ENCODE peak calls at places on chromosomes 13 and 19, in five cellular contexts. L is fibroblast of lung, W is tibial artery, N is left cardiac atrium, M is DMS153. S is an unnamed sample.

GRCh38 chr13:109273326-109273751 is 513.0 kb downstream of the IRS2 start:
- DNase-seq in L (peak), M (no peak), W (no peak), N (no peak), S (no peak)

GRCh38 chr13:27822258-27822872 is 30.1 kb downstream of the GSX1 start:
- DNase-seq in L (peak), M (no peak), N (no peak), W (no peak), S (no peak)

GRCh38 chr13:97030705-97031452 is 36.6 kb upstream of the OXGR1 start:
- DNase-seq in L (peak), M (peak), N (no peak), W (no peak), S (peak)

GRCh38 chr13:74210693-74211393 is 76.6 kb upstream of the KLF12 start:
- DNase-seq in L (peak), M (peak), N (peak), W (peak), S (no peak)

GRCh38 chr13:66558511-66558910 is 671.6 kb downstream of the PCDH9 start:
- DNase-seq in N (no peak), M (no peak), W (no peak), L (peak), S (no peak)

GRCh38 chr13:77916481-77916880 is 2.1 kb downstream of the EDNRB start:
- DNase-seq in M (no peak), L (no peak), N (no peak), W (no peak), S (no peak)

GRCh38 chr13:79735228-79735627 is 254.3 kb downstream of the NDFIP2 start:
- DNase-seq in L (peak), N (no peak), W (no peak), M (no peak), S (no peak)

GRCh38 chr13:67554746-67555452 is 324.8 kb upstream of the PCDH9 start:
- DNase-seq in W (no peak), N (no peak), M (no peak), L (peak), S (no peak)

GRCh38 chr19:38690832-38691231 is 43.4 kb downstream of the ACTN4 start:
- DNase-seq in N (no peak), L (no peak), M (no peak), W (no peak), S (no peak)

GRCh38 chr19:46009530-46010510 is 13.0 kb downstream of the PGLYRP1 start:
- DNase-seq in M (no peak), W (peak), N (peak), L (peak), S (peak)

GRCh38 chr19:55641376-55642152 is 762 bp downstream of the ZNF580 start:
- DNase-seq in N (no peak), W (peak), M (no peak), L (peak), S (peak)

GRCh38 chr19:17541184-17541759 is 14.2 kb upstream of the COLGALT1 start:
- DNase-seq in W (no peak), M (no peak), N (no peak), L (no peak), S (no peak)

GRCh38 chr13:49561064-49561410 is 24.3 kb downstream of the RCBTB1 start:
- DNase-seq in M (no peak), N (peak), L (no peak), W (no peak), S (no peak)

GRCh38 chr19:44356383-44357111 is at the start of gene ZNF112:
- DNase-seq in L (peak), M (peak), N (peak), W (peak), S (peak)

GRCh38 chr13:74136089-74136658 is 2.0 kb upstream of the KLF12 start:
- DNase-seq in N (peak), M (no peak), L (peak), W (peak), S (no peak)

GRCh38 chr19:2552859-2553258 is 76.9 kb downstream of the GADD45B start:
- DNase-seq in N (no peak), L (no peak), M (no peak), W (no peak), S (no peak)

GRCh38 chr19:40600086-40600917 is 867 bp upstream of the LTBP4 start:
- DNase-seq in W (peak), M (no peak), L (no peak), N (peak), S (no peak)

GRCh38 chr19:11421607-11422098 is 2.5 kb upstream of the RGL3 start:
- DNase-seq in M (peak), W (peak), N (peak), L (no peak), S (no peak)

GRCh38 chr19:58439576-58440554 is at the start of gene ZNF132:
- DNase-seq in N (peak), L (peak), W (peak), M (peak), S (peak)

GRCh38 chr19:10468133-10468532 is 35.0 kb downstream of the KEAP1 start:
- DNase-seq in L (no peak), W (no peak), M (no peak), N (no peak), S (no peak)

GRCh38 chr19:51571599-51571998 is 516 bp downstream of the ZNF175 start:
- DNase-seq in L (no peak), N (no peak), W (no peak), M (no peak), S (no peak)

GRCh38 chr13:49865174-49865573 is 71.0 kb downstream of the SPRYD7 start:
- DNase-seq in M (no peak), N (no peak), W (no peak), L (no peak), S (no peak)

GRCh38 chr13:77925616-77926015 is 7.0 kb upstream of the EDNRB start:
- DNase-seq in L (no peak), W (no peak), M (no peak), N (no peak), S (no peak)

GRCh38 chr19:5903054-5903501 is 512 bp downstream of the NDUFA11 start:
- DNase-seq in N (no peak), W (no peak), M (no peak), L (peak), S (no peak)

GRCh38 chr19:46571495-46571894 is 29.6 kb upstream of the CALM3 start:
- DNase-seq in N (no peak), W (no peak), L (no peak), M (no peak), S (peak)

GRCh38 chr19:55069137-55069858 is 6.3 kb upstream of the RDH13 start:
- DNase-seq in L (peak), M (peak), N (peak), W (no peak), S (no peak)

GRCh38 chr19:8194528-8195275 is 14.5 kb upstream of the CERS4 start:
- DNase-seq in W (no peak), N (no peak), L (no peak), M (no peak), S (no peak)

GRCh38 chr19:11737964-11738745 is 591 bp downstream of the ZNF823 start:
- DNase-seq in L (peak), N (peak), W (peak), M (no peak), S (peak)

GRCh38 chr19:4413588-4413987 is 11.1 kb downstream of the CHAF1A start:
- DNase-seq in W (no peak), N (no peak), M (no peak), L (no peak), S (no peak)

GRCh38 chr13:29935309-29935981 is 85.0 kb upstream of the UBL3 start:
- DNase-seq in M (peak), L (no peak), W (no peak), N (no peak), S (peak)

GRCh38 chr13:108033800-108034707 is 181.3 kb downstream of the LIG4 start:
- DNase-seq in M (no peak), N (no peak), W (no peak), L (peak), S (no peak)

GRCh38 chr13:40697711-40698110 is 31.3 kb upstream of the FOXO1 start:
- DNase-seq in N (no peak), W (no peak), L (no peak), M (no peak), S (no peak)

GRCh38 chr19:55156202-55157063 is 1.1 kb downstream of the TNNI3 start:
- DNase-seq in M (peak), W (no peak), L (peak), N (peak), S (no peak)

GRCh38 chr13:97226788-97227627 is 4.9 kb downstream of the MBNL2 start:
- DNase-seq in M (no peak), N (no peak), L (no peak), W (no peak), S (peak)

GRCh38 chr19:5880604-5881078 is 10.3 kb upstream of the FUT5 start:
- DNase-seq in W (no peak), M (peak), N (peak), L (peak), S (peak)

GRCh38 chr13:21014666-21015170 is 46.7 kb downstream of the LATS2 start:
- DNase-seq in N (peak), W (peak), L (peak), M (no peak), S (peak)

GRCh38 chr13:80030491-80030890 is 310.4 kb downstream of the SPRY2 start:
- DNase-seq in W (no peak), M (peak), L (no peak), N (peak), S (no peak)

GRCh38 chr19:18389736-18390074 is 3.7 kb downstream of the GDF15 start:
- DNase-seq in W (no peak), N (no peak), M (no peak), L (no peak), S (no peak)